ENCODE peak calls at places on chromosomes 5 and 9, in five cellular contexts. G is GM10248; N is CD4-positive, alpha-beta T cell; T is GM13977; K is fibroblast of pulmonary artery. U is an unnamed sample.

GRCh38 chr9:124264812-124265211 is 7.1 kb downstream of the NEK6 start:
- DNase-seq in G (peak), N (no peak), T (peak), K (no peak), U (peak)

GRCh38 chr9:73995836-73996235 is 501.3 kb upstream of the RORB start:
- DNase-seq in G (no peak), N (no peak), T (no peak), K (no peak), U (no peak)

GRCh38 chr5:14491505-14491904 is 90.1 kb upstream of the OTULINL start:
- DNase-seq in G (no peak), N (no peak), T (no peak), K (peak), U (no peak)

GRCh38 chr5:17896605-17897004 is 262.3 kb downstream of the TAF11L14 start:
- DNase-seq in G (no peak), N (no peak), T (no peak), K (peak), U (no peak)

GRCh38 chr5:149341846-149342245 is 3.5 kb upstream of the GRPEL2 start:
- DNase-seq in G (no peak), N (no peak), T (no peak), K (no peak), U (no peak)

GRCh38 chr9:1978941-1979340 is 36.2 kb upstream of the SMARCA2 start:
- DNase-seq in G (no peak), N (no peak), T (no peak), K (peak), U (no peak)

GRCh38 chr5:761854-762685 is 22.5 kb downstream of the ZDHHC11B start:
- DNase-seq in G (no peak), N (no peak), T (no peak), K (no peak), U (peak)

GRCh38 chr5:159038907-159039306 is 60.8 kb downstream of the EBF1 start:
- DNase-seq in G (no peak), N (no peak), T (no peak), K (peak), U (no peak)

GRCh38 chr5:125976421-125977060 is 446.7 kb upstream of the GRAMD2B start:
- DNase-seq in G (no peak), N (no peak), T (no peak), K (no peak), U (no peak)

GRCh38 chr5:135220394-135221186 is 178.4 kb downstream of the MACROH2A1 start:
- DNase-seq in G (no peak), N (no peak), T (no peak), K (no peak), U (no peak)

GRCh38 chr5:91977599-91977998 is 594.5 kb upstream of the ARRDC3 start:
- DNase-seq in G (no peak), N (no peak), T (no peak), K (no peak), U (no peak)

GRCh38 chr5:148957591-148958202 is 105.2 kb downstream of the SH3TC2 start:
- DNase-seq in G (peak), N (peak), T (peak), K (peak), U (peak)

GRCh38 chr5:174281855-174282254 is 236.3 kb downstream of the NSG2 start:
- DNase-seq in G (no peak), N (no peak), T (no peak), K (no peak), U (no peak)

GRCh38 chr5:60633336-60633735 is 66.6 kb downstream of the DEPDC1B start:
- DNase-seq in G (no peak), N (no peak), T (no peak), K (peak), U (no peak)

GRCh38 chr5:175822225-175822624 is 49.2 kb upstream of the CPLX2 start:
- DNase-seq in G (no peak), N (no peak), T (no peak), K (no peak), U (no peak)

GRCh38 chr9:89676281-89676680 is 71.5 kb downstream of the GADD45G start:
- DNase-seq in G (no peak), N (no peak), T (no peak), K (no peak), U (no peak)

GRCh38 chr9:74960548-74960947 is 7.8 kb upstream of the C9orf40 start:
- DNase-seq in G (no peak), N (no peak), T (no peak), K (peak), U (no peak)

GRCh38 chr5:126044111-126044668 is 379.0 kb upstream of the GRAMD2B start:
- DNase-seq in G (no peak), N (no peak), T (no peak), K (peak), U (no peak)

GRCh38 chr5:160507181-160507811 is 85.6 kb downstream of the PTTG1 start:
- DNase-seq in G (peak), N (no peak), T (no peak), K (peak), U (no peak)

GRCh38 chr5:103262422-103262871 is 3.9 kb downstream of the MACIR start:
- DNase-seq in G (no peak), N (no peak), T (no peak), K (peak), U (no peak)

GRCh38 chr5:10726913-10727517 is 34.0 kb downstream of the DAP start:
- DNase-seq in G (peak), N (no peak), T (peak), K (no peak), U (peak)

GRCh38 chr9:23447166-23447565 is 378.9 kb downstream of the ELAVL2 start:
- DNase-seq in G (no peak), N (no peak), T (no peak), K (no peak), U (no peak)

GRCh38 chr9:68574150-68574549 is 33.5 kb upstream of the TMEM252 start:
- DNase-seq in G (no peak), N (no peak), T (no peak), K (no peak), U (no peak)

GRCh38 chr5:65199988-65200668 is 281.6 kb downstream of the ADAMTS6 start:
- DNase-seq in G (no peak), N (no peak), T (no peak), K (peak), U (no peak)

GRCh38 chr9:33718987-33719386 is 76.4 kb upstream of the PRSS3 start:
- DNase-seq in G (no peak), N (no peak), T (no peak), K (peak), U (no peak)

GRCh38 chr5:53239301-53239990 is 129.9 kb upstream of the MOCS2 start:
- DNase-seq in G (no peak), N (no peak), T (no peak), K (no peak), U (no peak)

GRCh38 chr9:82140471-82140870 is 151.9 kb downstream of the SPATA31D1 start:
- DNase-seq in G (no peak), N (no peak), T (no peak), K (no peak), U (no peak)

GRCh38 chr5:108661030-108661429 is 86.7 kb upstream of the FER start:
- DNase-seq in G (no peak), N (no peak), T (no peak), K (no peak), U (no peak)

GRCh38 chr9:17342696-17343095 is 207.9 kb downstream of the CNTLN start:
- DNase-seq in G (no peak), N (no peak), T (no peak), K (no peak), U (no peak)

GRCh38 chr5:124740991-124741583 is 5.4 kb downstream of the ZNF608 start:
- DNase-seq in G (no peak), N (no peak), T (no peak), K (no peak), U (no peak)

GRCh38 chr9:125631391-125632085 is 75.5 kb downstream of the MAPKAP1 start:
- DNase-seq in G (peak), N (no peak), T (peak), K (peak), U (peak)

GRCh38 chr5:43981556-43981955 is 378.6 kb downstream of the NNT start:
- DNase-seq in G (no peak), N (no peak), T (no peak), K (no peak), U (no peak)

GRCh38 chr9:116806075-116806474 is 119.0 kb downstream of the TRIM32 start:
- DNase-seq in G (no peak), N (no peak), T (no peak), K (peak), U (no peak)

GRCh38 chr5:36875789-36876388 is 680 bp upstream of the NIPBL start:
- DNase-seq in G (peak), N (peak), T (peak), K (peak), U (peak)

GRCh38 chr5:36876389-36876964 is at the start of gene NIPBL:
- DNase-seq in G (peak), N (peak), T (peak), K (peak), U (peak)

GRCh38 chr5:36875051-36875788 is 1.3 kb upstream of the NIPBL start:
- DNase-seq in G (no peak), N (peak), T (peak), K (peak), U (peak)

GRCh38 chr5:36874465-36874864 is 2.1 kb upstream of the NIPBL start:
- DNase-seq in G (no peak), N (no peak), T (no peak), K (no peak), U (no peak)

GRCh38 chr5:36870399-36871040 is 6.0 kb upstream of the NIPBL start:
- DNase-seq in G (peak), N (no peak), T (peak), K (peak), U (peak)
- TF ChIP-seq CTCF in G (peak), N (peak), T (peak), K (peak), U (peak)

GRCh38 chr9:35350827-35351549 is 138.9 kb upstream of the RUSC2 start:
- DNase-seq in G (no peak), N (no peak), T (no peak), K (peak), U (no peak)

GRCh38 chr9:35350212-35350611 is 139.7 kb upstream of the RUSC2 start:
- DNase-seq in G (no peak), N (no peak), T (no peak), K (no peak), U (no peak)

GRCh38 chr9:35355954-35356353 is 134.0 kb upstream of the RUSC2 start:
- DNase-seq in G (no peak), N (no peak), T (no peak), K (no peak), U (no peak)

GRCh38 chr9:35357116-35357515 is 132.8 kb upstream of the RUSC2 start:
- DNase-seq in G (no peak), N (no peak), T (no peak), K (no peak), U (no peak)

DNA sequence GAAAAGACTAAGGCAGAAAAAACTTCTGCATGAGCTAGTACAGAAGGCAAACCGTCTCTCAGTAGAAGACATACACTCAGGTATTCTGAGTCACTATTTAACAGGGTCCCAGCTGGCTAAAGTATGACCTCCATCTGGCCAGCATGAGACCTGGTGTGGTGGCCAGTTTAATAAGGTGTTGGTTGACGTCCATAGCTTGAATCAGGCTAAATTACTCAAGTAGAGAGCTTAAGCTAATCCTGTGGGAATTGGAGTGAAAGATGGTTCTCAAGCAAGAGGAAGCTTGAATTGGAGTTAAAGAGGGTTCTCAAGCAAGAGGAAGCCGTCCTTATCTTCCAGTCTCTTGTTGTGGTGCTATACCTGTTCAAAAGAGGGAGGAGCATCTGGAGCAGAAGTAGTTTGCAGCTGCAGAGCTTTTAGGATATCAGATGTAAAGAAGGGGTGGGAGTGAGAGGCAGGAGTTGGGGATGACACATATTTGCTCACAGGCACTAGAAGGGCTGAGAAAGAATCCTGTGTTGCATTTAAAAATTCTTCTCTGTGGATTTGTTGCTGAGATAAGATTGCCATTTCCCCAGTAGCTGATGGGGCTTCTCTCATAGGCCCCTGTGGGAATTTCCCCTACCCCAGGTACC is 136.1 kb upstream of the RUSC2 start:
- DNase-seq in G (no peak), N (no peak), T (no peak), K (no peak), U (no peak)
- TF ChIP-seq CTCF in G (no peak), N (no peak), T (no peak), K (no peak), U (no peak)

DNA sequence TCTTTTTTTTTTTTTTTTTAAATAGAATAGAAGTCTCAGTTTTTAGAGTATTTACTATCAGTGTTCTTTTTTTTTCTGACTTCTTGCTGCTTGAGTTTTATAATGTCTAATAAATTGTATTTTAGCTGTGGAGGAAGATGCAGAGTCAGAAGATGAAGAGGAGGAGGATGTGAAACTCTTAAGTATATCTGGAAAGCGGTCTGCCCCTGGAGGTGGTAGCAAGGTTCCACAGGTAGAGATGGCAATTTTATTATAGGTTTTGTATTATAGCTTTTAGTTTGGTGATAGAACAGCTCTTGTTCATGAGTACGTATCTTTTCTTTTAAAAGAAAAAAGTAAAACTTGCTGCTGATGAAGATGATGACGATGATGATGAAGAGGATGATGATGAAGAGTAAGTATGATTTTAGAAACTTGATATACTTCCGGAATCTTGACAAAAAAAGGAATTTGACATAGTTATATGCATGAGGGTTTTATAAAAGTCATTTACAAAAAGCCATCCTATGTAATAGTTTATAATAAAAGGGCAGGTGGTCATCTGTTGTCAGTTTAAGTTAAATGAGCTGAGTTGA is 5.0 kb downstream of the NPM1 start:
- DNase-seq in G (no peak), N (no peak), T (no peak), K (no peak), U (no peak)
- TF ChIP-seq CTCF in G (no peak), N (no peak), T (no peak), K (no peak), U (no peak)

GRCh38 chr9:19551124-19551929 is 142.5 kb downstream of the ACER2 start:
- DNase-seq in G (peak), N (no peak), T (no peak), K (no peak), U (peak)
- TF ChIP-seq CTCF in G (peak), N (no peak), T (peak), K (no peak), U (peak)

GRCh38 chr5:56814963-56815656 is at the start of gene MAP3K1:
- DNase-seq in G (peak), N (peak), T (peak), K (peak), U (peak)
- TF ChIP-seq CTCF in G (peak), N (no peak), T (peak), K (no peak), U (no peak)

GRCh38 chr9:407255-407654 is 192.6 kb downstream of the DOCK8 start:
- DNase-seq in G (no peak), N (no peak), T (no peak), K (no peak), U (no peak)
- TF ChIP-seq CTCF in G (no peak), N (no peak), T (no peak), K (no peak), U (no peak)

U was measured in GM13976.